ENCODE peak calls at places on chromosome 16, in six cellular contexts. One of them, this sample, is unnamed.

GRCh38 chr16:22664132-22664531 is 149.8 kb upstream of the HS3ST2 start:
- DNase-seq in CD4-positive, alpha-beta memory T cell: no peak
- DNase-seq in heart right ventricle: no peak
- DNase-seq in CD4-positive, alpha-beta T cell: no peak
- DNase-seq in left ventricle myocardium inferior: no peak
- DNase-seq in cardiac muscle cell: no peak
- DNase-seq in this sample: no peak

GRCh38 chr16:25481636-25482035 is 210.1 kb upstream of the HS3ST4 start:
- DNase-seq in CD4-positive, alpha-beta memory T cell: no peak
- DNase-seq in heart right ventricle: no peak
- DNase-seq in CD4-positive, alpha-beta T cell: no peak
- DNase-seq in left ventricle myocardium inferior: no peak
- DNase-seq in cardiac muscle cell: no peak
- DNase-seq in this sample: no peak

GRCh38 chr16:56610017-56610608 is 1.7 kb downstream of the MT2A start:
- DNase-seq in CD4-positive, alpha-beta memory T cell: peak
- DNase-seq in heart right ventricle: no peak
- DNase-seq in CD4-positive, alpha-beta T cell: peak
- DNase-seq in left ventricle myocardium inferior: no peak
- DNase-seq in cardiac muscle cell: no peak
- DNase-seq in this sample: no peak

GRCh38 chr16:85706449-85707034 is 17.8 kb upstream of the GINS2 start:
- DNase-seq in CD4-positive, alpha-beta memory T cell: no peak
- DNase-seq in heart right ventricle: no peak
- DNase-seq in CD4-positive, alpha-beta T cell: no peak
- DNase-seq in left ventricle myocardium inferior: no peak
- DNase-seq in cardiac muscle cell: no peak
- DNase-seq in this sample: no peak

GRCh38 chr16:17313085-17313611 is 157.6 kb downstream of the XYLT1 start:
- DNase-seq in CD4-positive, alpha-beta memory T cell: no peak
- DNase-seq in heart right ventricle: no peak
- DNase-seq in CD4-positive, alpha-beta T cell: no peak
- DNase-seq in left ventricle myocardium inferior: no peak
- DNase-seq in cardiac muscle cell: no peak
- DNase-seq in this sample: no peak

GRCh38 chr16:69315486-69316311 is 4.5 kb downstream of the VPS4A start:
- DNase-seq in CD4-positive, alpha-beta memory T cell: no peak
- DNase-seq in heart right ventricle: no peak
- DNase-seq in CD4-positive, alpha-beta T cell: no peak
- DNase-seq in left ventricle myocardium inferior: no peak
- DNase-seq in cardiac muscle cell: no peak
- DNase-seq in this sample: no peak

GRCh38 chr16:84362410-84362809 is 5.9 kb upstream of the ATP2C2 start:
- DNase-seq in CD4-positive, alpha-beta memory T cell: no peak
- DNase-seq in heart right ventricle: no peak
- DNase-seq in CD4-positive, alpha-beta T cell: no peak
- DNase-seq in left ventricle myocardium inferior: no peak
- DNase-seq in cardiac muscle cell: no peak
- DNase-seq in this sample: no peak

GRCh38 chr16:854808-855410 is 54.4 kb upstream of the GNG13 start:
- DNase-seq in CD4-positive, alpha-beta memory T cell: no peak
- DNase-seq in heart right ventricle: no peak
- DNase-seq in CD4-positive, alpha-beta T cell: no peak
- DNase-seq in left ventricle myocardium inferior: no peak
- DNase-seq in cardiac muscle cell: no peak
- DNase-seq in this sample: no peak

DNA sequence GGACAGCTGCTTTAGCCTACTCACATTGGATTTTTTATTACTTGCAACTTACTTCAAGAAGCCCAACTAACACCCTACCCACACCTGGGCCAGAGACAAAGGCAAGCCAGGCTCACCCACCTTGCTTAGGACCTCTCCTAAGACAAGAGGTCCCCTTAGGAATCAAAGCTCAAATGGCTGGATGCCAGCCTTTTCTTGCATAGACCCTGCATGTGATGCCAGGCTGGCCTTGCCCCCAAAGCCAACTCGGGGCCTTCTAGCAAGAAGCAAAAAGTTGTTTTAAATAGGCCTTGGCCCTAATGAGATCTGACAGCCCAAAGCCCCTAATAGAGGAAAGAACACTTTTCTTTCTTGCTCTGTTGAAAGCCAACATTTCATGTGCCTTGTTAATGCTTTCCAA is 20.7 kb downstream of the GPRC5B start:
- DNase-seq in CD4-positive, alpha-beta memory T cell: no peak
- DNase-seq in heart right ventricle: no peak
- DNase-seq in CD4-positive, alpha-beta T cell: no peak
- DNase-seq in left ventricle myocardium inferior: no peak
- DNase-seq in cardiac muscle cell: no peak
- DNase-seq in this sample: no peak
- H3K27ac ChIP-seq in CD4-positive, alpha-beta memory T cell: no peak
- H3K27ac ChIP-seq in heart right ventricle: no peak
- H3K27ac ChIP-seq in CD4-positive, alpha-beta T cell: no peak
- H3K27ac ChIP-seq in left ventricle myocardium inferior: peak
- H3K27ac ChIP-seq in cardiac muscle cell: no peak
- H3K27ac ChIP-seq in this sample: no peak

DNA sequence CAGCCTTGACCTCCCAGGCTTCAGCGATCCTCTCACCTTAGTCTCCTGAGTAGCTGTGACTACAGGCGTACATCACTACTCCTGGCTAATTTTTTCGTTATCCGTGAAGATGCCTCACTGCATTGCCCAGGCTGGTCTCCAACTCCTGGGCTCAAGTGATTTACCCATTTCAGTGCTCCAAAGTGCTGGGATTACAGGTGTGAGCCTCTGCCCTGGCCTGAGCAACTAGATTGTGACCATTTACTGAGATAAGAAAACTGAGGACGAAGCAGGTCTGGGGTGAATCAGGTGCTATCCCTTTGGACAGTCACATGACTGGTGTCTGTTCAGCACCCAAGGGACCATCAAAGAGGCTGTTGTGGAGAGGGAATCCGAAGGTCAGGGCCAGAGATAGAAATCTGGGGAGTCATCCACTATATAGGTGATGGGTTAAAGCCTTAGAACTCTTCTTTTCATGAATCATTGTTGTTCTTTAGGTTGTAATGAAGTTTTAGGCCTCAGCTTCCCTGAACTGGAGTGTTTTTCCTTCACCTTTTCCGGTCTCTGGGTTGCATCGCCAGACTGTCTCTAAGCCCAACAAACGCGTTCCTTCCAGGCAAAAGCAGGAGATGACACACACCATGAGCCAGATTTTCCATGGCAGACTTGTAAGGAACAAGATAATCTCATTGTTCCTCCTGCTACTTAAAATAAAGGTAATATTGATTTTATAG is 62.5 kb downstream of the FTO start:
- DNase-seq in CD4-positive, alpha-beta memory T cell: no peak
- DNase-seq in heart right ventricle: no peak
- DNase-seq in CD4-positive, alpha-beta T cell: no peak
- DNase-seq in left ventricle myocardium inferior: no peak
- DNase-seq in cardiac muscle cell: no peak
- DNase-seq in this sample: no peak
- H3K27ac ChIP-seq in CD4-positive, alpha-beta memory T cell: no peak
- H3K27ac ChIP-seq in heart right ventricle: no peak
- H3K27ac ChIP-seq in CD4-positive, alpha-beta T cell: no peak
- H3K27ac ChIP-seq in left ventricle myocardium inferior: no peak
- H3K27ac ChIP-seq in cardiac muscle cell: no peak
- H3K27ac ChIP-seq in this sample: no peak

GRCh38 chr16:53435066-53435688 is 906 bp downstream of the RBL2 start:
- DNase-seq in CD4-positive, alpha-beta memory T cell: peak
- DNase-seq in heart right ventricle: peak
- DNase-seq in CD4-positive, alpha-beta T cell: peak
- DNase-seq in left ventricle myocardium inferior: peak
- DNase-seq in cardiac muscle cell: peak
- DNase-seq in this sample: peak
- H3K27ac ChIP-seq in CD4-positive, alpha-beta memory T cell: peak
- H3K27ac ChIP-seq in heart right ventricle: peak
- H3K27ac ChIP-seq in CD4-positive, alpha-beta T cell: peak
- H3K27ac ChIP-seq in left ventricle myocardium inferior: peak
- H3K27ac ChIP-seq in cardiac muscle cell: peak
- H3K27ac ChIP-seq in this sample: peak

DNA sequence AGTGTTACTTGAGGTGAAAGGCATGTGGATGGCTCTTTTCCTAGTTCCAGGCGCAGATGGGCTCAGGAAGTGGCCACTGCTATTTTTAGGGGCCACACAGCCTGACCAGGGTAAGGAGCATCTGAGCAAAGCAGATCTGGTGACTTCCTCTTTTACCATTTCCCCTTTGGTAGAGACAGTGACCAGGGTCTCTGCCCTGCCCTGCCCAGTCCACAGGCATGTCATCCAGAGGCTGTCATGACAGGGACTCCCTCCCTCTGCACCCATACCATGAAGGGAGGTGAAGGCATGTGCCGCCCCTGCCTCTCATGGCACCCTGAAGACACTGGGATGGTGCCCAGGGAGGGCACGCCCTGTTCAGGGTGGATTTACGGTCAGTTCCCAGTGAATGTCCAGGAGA is 2.2 kb downstream of the PLA2G15 start:
- DNase-seq in CD4-positive, alpha-beta memory T cell: no peak
- DNase-seq in heart right ventricle: no peak
- DNase-seq in CD4-positive, alpha-beta T cell: no peak
- DNase-seq in left ventricle myocardium inferior: no peak
- DNase-seq in cardiac muscle cell: no peak
- DNase-seq in this sample: no peak
- H3K27ac ChIP-seq in CD4-positive, alpha-beta memory T cell: no peak
- H3K27ac ChIP-seq in heart right ventricle: peak
- H3K27ac ChIP-seq in CD4-positive, alpha-beta T cell: no peak
- H3K27ac ChIP-seq in left ventricle myocardium inferior: peak
- H3K27ac ChIP-seq in cardiac muscle cell: no peak
- H3K27ac ChIP-seq in this sample: peak

DNA sequence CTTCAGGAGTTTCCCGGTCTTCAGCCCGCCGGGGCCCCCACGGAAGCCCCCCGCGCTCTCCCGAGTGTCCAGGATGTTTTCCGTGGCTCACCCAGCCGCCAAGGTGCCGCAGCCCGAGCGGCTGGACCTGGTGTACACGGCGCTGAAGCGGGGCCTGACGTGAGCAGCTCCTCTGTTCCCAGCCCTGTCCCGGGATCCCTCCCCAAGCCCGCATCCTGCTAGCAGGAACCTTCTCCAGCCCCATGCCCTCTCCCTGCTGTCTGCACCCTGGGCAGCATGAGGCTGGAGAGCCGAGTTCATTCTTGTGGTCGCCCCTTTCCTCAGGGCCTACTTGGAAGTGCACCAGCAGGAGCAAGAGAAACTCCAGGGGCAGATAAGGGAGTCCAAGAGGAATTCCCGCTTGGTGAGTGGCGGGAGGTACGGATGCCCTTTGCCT is 10.1 kb downstream of the RIPOR1 start:
- DNase-seq in CD4-positive, alpha-beta memory T cell: no peak
- DNase-seq in heart right ventricle: no peak
- DNase-seq in CD4-positive, alpha-beta T cell: no peak
- DNase-seq in left ventricle myocardium inferior: no peak
- DNase-seq in cardiac muscle cell: no peak
- DNase-seq in this sample: no peak
- H3K27ac ChIP-seq in CD4-positive, alpha-beta memory T cell: peak
- H3K27ac ChIP-seq in heart right ventricle: no peak
- H3K27ac ChIP-seq in CD4-positive, alpha-beta T cell: peak
- H3K27ac ChIP-seq in left ventricle myocardium inferior: peak
- H3K27ac ChIP-seq in cardiac muscle cell: no peak
- H3K27ac ChIP-seq in this sample: peak

DNA sequence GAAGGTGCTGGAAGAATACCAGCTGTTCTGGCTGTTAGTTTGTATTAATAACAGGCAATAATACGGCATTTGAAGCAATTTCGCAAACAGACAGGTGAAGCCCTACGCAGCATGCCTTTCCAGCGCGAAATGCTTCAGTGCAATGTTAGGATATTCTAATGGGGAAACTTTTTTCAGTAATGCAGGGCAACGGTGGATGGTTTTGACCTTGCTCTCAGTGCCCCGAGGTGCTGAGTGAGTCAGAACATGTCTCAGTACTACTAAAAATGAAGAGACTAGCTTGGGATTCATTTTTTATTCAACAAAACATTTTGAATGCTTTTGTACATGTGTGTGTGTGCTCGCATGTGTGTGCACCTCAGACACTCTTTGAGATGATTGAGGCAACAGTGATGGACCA is 172.2 kb downstream of the RBFOX1 start:
- DNase-seq in CD4-positive, alpha-beta memory T cell: no peak
- DNase-seq in heart right ventricle: no peak
- DNase-seq in CD4-positive, alpha-beta T cell: no peak
- DNase-seq in left ventricle myocardium inferior: no peak
- DNase-seq in cardiac muscle cell: no peak
- DNase-seq in this sample: no peak
- H3K27ac ChIP-seq in CD4-positive, alpha-beta memory T cell: no peak
- H3K27ac ChIP-seq in heart right ventricle: no peak
- H3K27ac ChIP-seq in CD4-positive, alpha-beta T cell: no peak
- H3K27ac ChIP-seq in left ventricle myocardium inferior: peak
- H3K27ac ChIP-seq in cardiac muscle cell: no peak
- H3K27ac ChIP-seq in this sample: no peak

GRCh38 chr16:75250089-75250808 is 1.2 kb downstream of the BCAR1 start:
- DNase-seq in CD4-positive, alpha-beta memory T cell: no peak
- DNase-seq in heart right ventricle: peak
- DNase-seq in CD4-positive, alpha-beta T cell: no peak
- DNase-seq in left ventricle myocardium inferior: peak
- DNase-seq in cardiac muscle cell: no peak
- DNase-seq in this sample: no peak
- H3K27ac ChIP-seq in CD4-positive, alpha-beta memory T cell: no peak
- H3K27ac ChIP-seq in heart right ventricle: peak
- H3K27ac ChIP-seq in CD4-positive, alpha-beta T cell: no peak
- H3K27ac ChIP-seq in left ventricle myocardium inferior: peak
- H3K27ac ChIP-seq in cardiac muscle cell: peak
- H3K27ac ChIP-seq in this sample: peak

GRCh38 chr16:67543036-67543435 is 14.4 kb downstream of the RIPOR1 start:
- DNase-seq in CD4-positive, alpha-beta memory T cell: no peak
- DNase-seq in heart right ventricle: no peak
- DNase-seq in CD4-positive, alpha-beta T cell: no peak
- DNase-seq in left ventricle myocardium inferior: no peak
- DNase-seq in cardiac muscle cell: no peak
- DNase-seq in this sample: no peak
- H3K27ac ChIP-seq in CD4-positive, alpha-beta memory T cell: no peak
- H3K27ac ChIP-seq in heart right ventricle: no peak
- H3K27ac ChIP-seq in CD4-positive, alpha-beta T cell: peak
- H3K27ac ChIP-seq in left ventricle myocardium inferior: peak
- H3K27ac ChIP-seq in cardiac muscle cell: no peak
- H3K27ac ChIP-seq in this sample: no peak

GRCh38 chr16:88611220-88611821 is 27.1 kb upstream of the IL17C start:
- DNase-seq in CD4-positive, alpha-beta memory T cell: no peak
- DNase-seq in heart right ventricle: no peak
- DNase-seq in CD4-positive, alpha-beta T cell: no peak
- DNase-seq in left ventricle myocardium inferior: no peak
- DNase-seq in cardiac muscle cell: peak
- DNase-seq in this sample: no peak

GRCh38 chr16:88613911-88614817 is 24.2 kb upstream of the IL17C start:
- DNase-seq in CD4-positive, alpha-beta memory T cell: no peak
- DNase-seq in heart right ventricle: no peak
- DNase-seq in CD4-positive, alpha-beta T cell: no peak
- DNase-seq in left ventricle myocardium inferior: no peak
- DNase-seq in cardiac muscle cell: no peak
- DNase-seq in this sample: no peak

GRCh38 chr16:88616320-88616719 is 22.1 kb upstream of the IL17C start:
- DNase-seq in CD4-positive, alpha-beta memory T cell: no peak
- DNase-seq in heart right ventricle: no peak
- DNase-seq in CD4-positive, alpha-beta T cell: no peak
- DNase-seq in left ventricle myocardium inferior: no peak
- DNase-seq in cardiac muscle cell: no peak
- DNase-seq in this sample: no peak

GRCh38 chr16:88614818-88615580 is 23.4 kb upstream of the IL17C start:
- DNase-seq in CD4-positive, alpha-beta memory T cell: no peak
- DNase-seq in heart right ventricle: no peak
- DNase-seq in CD4-positive, alpha-beta T cell: no peak
- DNase-seq in left ventricle myocardium inferior: no peak
- DNase-seq in cardiac muscle cell: no peak
- DNase-seq in this sample: no peak

DNA sequence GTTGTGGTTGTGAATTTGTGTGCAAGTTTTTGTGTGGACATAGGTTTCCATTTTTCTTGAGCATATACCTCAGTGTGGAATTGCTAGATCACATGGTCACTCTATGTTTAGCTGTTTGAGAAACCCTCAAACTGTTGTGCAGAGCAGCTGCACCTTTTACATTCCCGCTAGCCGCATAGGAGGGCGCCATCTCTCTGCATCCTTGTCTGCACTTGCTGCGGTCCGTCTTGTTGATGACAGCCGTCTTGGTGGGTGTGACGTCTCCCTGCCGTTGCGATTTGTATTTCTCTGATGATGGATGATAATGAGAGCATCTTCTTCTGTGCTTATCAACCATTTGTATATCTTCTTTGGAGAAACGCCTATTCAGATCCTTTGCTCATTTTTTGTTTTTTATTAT is 25.1 kb upstream of the IL17C start:
- DNase-seq in CD4-positive, alpha-beta memory T cell: no peak
- DNase-seq in heart right ventricle: no peak
- DNase-seq in CD4-positive, alpha-beta T cell: no peak
- DNase-seq in left ventricle myocardium inferior: no peak
- DNase-seq in cardiac muscle cell: no peak
- DNase-seq in this sample: no peak
- H3K27ac ChIP-seq in CD4-positive, alpha-beta memory T cell: no peak
- H3K27ac ChIP-seq in heart right ventricle: no peak
- H3K27ac ChIP-seq in CD4-positive, alpha-beta T cell: no peak
- H3K27ac ChIP-seq in left ventricle myocardium inferior: no peak
- H3K27ac ChIP-seq in cardiac muscle cell: no peak
- H3K27ac ChIP-seq in this sample: no peak

This sample was measured in thoracic aorta.